ENCODE peak calls at places on chromosomes 6 and 20, in nine cellular contexts. S is esophagus squamous epithelium, H is HCT116, J is heart left ventricle, Y is adrenal gland, K is tibial nerve, X is vagina, F is uterus, A is body of pancreas. P is an unnamed sample.

GRCh38 chr6:162029873-162030576 is 697.5 kb downstream of the PRKN start:
- DNase-seq in F (no peak), X (no peak), Y (no peak), A (no peak), K (no peak), J (no peak), H (no peak), S (no peak), P (no peak)

GRCh38 chr20:56890011-56890410 is 260.9 kb downstream of the TFAP2C start:
- DNase-seq in K (no peak), Y (no peak), H (no peak), S (no peak), J (no peak), F (no peak), A (no peak), X (no peak), P (no peak)

GRCh38 chr20:35616465-35617396 is 1.1 kb downstream of the SPAG4 start:
- DNase-seq in F (peak; percentile 88), K (peak; percentile 74), J (peak; percentile 94), A (peak; percentile 95), S (peak; percentile 63), H (peak; percentile 99), X (no peak), Y (peak; percentile 87), P (peak; percentile 94)

GRCh38 chr6:111784423-111784822 is 88.8 kb downstream of the FYN start:
- DNase-seq in S (no peak), F (no peak), H (no peak), X (no peak), J (no peak), A (no peak), K (no peak), Y (no peak), P (no peak)

GRCh38 chr6:34146021-34146782 is at the start of gene GRM4:
- DNase-seq in J (peak; percentile 9), F (no peak), X (no peak), S (no peak), Y (no peak), A (no peak), K (no peak), H (no peak), P (no peak)

GRCh38 chr6:43730634-43731033 is 39.4 kb upstream of the VEGFA start:
- DNase-seq in F (no peak), A (no peak), H (no peak), J (no peak), S (no peak), X (no peak), K (no peak), Y (no peak), P (no peak)

GRCh38 chr6:117498159-117498558 is 15.7 kb downstream of the DCBLD1 start:
- DNase-seq in A (no peak), S (no peak), X (no peak), H (no peak), J (no peak), K (no peak), Y (no peak), F (no peak), P (no peak)

GRCh38 chr6:151493495-151494234 is at the start of gene CCDC170:
- DNase-seq in J (peak; percentile 30), K (no peak), F (peak; percentile 50), S (no peak), X (no peak), A (no peak), H (no peak), Y (peak; percentile 64), P (peak; percentile 76)

GRCh38 chr20:13788167-13788834 is 3.5 kb downstream of the NDUFAF5 start:
- DNase-seq in J (peak; percentile 33), K (peak; percentile 32), F (peak; percentile 18), H (peak; percentile 65), X (no peak), A (peak; percentile 61), S (no peak), Y (no peak), P (no peak)

GRCh38 chr6:105677671-105678475 is 275.0 kb upstream of the PREP start:
- DNase-seq in A (no peak), F (no peak), H (no peak), S (no peak), J (peak; percentile 30), K (no peak), X (no peak), Y (no peak), P (no peak)

GRCh38 chr6:135675862-135676261 is 175.6 kb upstream of the PDE7B start:
- DNase-seq in Y (no peak), H (peak; percentile 23), A (no peak), X (no peak), J (no peak), K (peak; percentile 29), S (no peak), F (no peak), P (no peak)

GRCh38 chr6:68778356-68779020 is 143.4 kb downstream of the ADGRB3 start:
- DNase-seq in S (no peak), F (no peak), Y (peak; percentile 35), J (peak; percentile 29), H (no peak), A (no peak), K (no peak), X (no peak), P (no peak)

GRCh38 chr6:110233769-110234374 is 53.6 kb downstream of the CDC40 start:
- DNase-seq in X (no peak), K (no peak), F (no peak), A (no peak), J (no peak), S (no peak), H (no peak), Y (no peak), P (no peak)

GRCh38 chr20:5691918-5692618 is 58.1 kb upstream of the SHLD1 start:
- DNase-seq in F (no peak), K (no peak), J (no peak), X (no peak), Y (no peak), S (no peak), H (no peak), A (no peak), P (no peak)

GRCh38 chr6:160315310-160315709 is 32.9 kb upstream of the SLC22A3 start:
- DNase-seq in S (no peak), A (no peak), F (no peak), X (no peak), K (no peak), J (no peak), H (no peak), Y (no peak), P (no peak)

GRCh38 chr6:167470101-167470835 is 145.4 kb downstream of the TTLL2 start:
- DNase-seq in F (no peak), Y (no peak), S (no peak), A (no peak), X (no peak), H (no peak), J (no peak), K (no peak), P (no peak)

GRCh38 chr6:42104095-42104806 is 38.2 kb downstream of the C6orf132 start:
- DNase-seq in F (peak; percentile 57), A (no peak), K (peak; percentile 61), S (no peak), X (no peak), H (no peak), Y (peak; percentile 73), J (peak; percentile 80), P (peak; percentile 56)

GRCh38 chr6:140002406-140003022 is 628.1 kb upstream of the CITED2 start:
- DNase-seq in F (no peak), X (no peak), S (no peak), H (no peak), J (no peak), Y (no peak), K (no peak), A (no peak), P (no peak)

GRCh38 chr20:44901972-44902371 is 7.9 kb upstream of the PABPC1L start:
- DNase-seq in X (no peak), S (no peak), A (no peak), J (no peak), K (no peak), Y (no peak), H (no peak), F (no peak), P (no peak)

GRCh38 chr6:136684483-136684882 is 107.8 kb downstream of the MAP3K5 start:
- DNase-seq in F (no peak), X (no peak), Y (no peak), J (peak; percentile 29), H (no peak), A (no peak), K (no peak), S (no peak), P (no peak)
- TF ChIP-seq POLR2A in F (no peak), X (no peak), Y (no peak), J (no peak), H (no peak), A (no peak), K (no peak), S (no peak), P (no peak)

GRCh38 chr6:155333414-155333813 is 19.1 kb upstream of the TFB1M start:
- DNase-seq in A (no peak), J (no peak), Y (no peak), X (no peak), F (no peak), H (no peak), K (no peak), S (no peak), P (no peak)
- H3K4me3 ChIP-seq in A (no peak overlapping the region), J (no peak overlapping the region), Y (no peak overlapping the region), X (no peak overlapping the region), F (no peak overlapping the region), H (no peak overlapping the region), K (no peak overlapping the region), S (no peak overlapping the region), P (no peak overlapping the region)

DNA sequence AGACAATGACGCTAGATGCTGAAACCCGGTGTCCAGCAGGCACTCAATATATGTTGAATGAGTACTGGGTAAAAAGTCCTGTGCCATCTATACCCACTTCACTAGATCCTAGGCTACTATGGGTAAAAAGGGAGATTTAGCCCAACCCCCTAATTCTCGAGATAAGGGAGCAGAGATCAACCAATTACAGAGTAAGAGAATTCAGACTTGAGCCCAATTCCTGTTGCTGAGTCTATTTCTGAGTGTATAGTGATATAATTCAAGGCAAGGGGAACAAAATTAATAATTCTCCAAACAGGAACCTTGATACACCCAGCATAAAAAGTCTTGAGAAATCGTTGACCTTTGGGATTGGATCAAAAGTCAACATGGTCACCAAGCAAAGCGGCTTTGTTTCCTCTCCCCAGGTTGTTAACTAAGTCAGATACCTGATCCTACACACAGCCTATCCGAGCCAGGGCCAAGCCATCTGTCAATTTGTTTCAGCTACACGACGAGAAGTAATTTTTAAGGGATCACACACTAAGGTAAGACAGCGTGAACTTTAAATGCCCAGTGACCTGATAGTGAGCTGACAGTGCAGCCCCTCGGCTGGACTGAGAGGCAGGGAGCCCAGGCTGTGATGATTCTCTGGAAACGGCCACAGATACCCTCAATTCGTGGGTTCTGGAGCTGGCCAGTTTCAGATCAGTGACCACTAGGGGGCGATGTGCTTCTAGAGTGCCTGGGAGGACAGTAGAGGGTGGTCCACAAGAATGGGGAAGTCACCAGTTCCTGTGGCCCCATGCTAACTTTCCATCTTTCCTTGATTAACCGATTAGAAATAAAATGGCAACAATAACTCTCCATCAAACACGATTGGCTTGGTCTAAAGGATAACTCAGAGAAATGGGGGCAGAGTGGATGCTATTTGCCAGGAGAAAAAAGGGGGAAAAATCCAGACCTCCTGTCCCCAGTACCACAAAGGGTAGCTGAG is 46.2 kb downstream of the SLC22A23 start:
- DNase-seq in Y (peak; percentile 51), K (peak; percentile 68), A (peak; percentile 61), F (no peak), J (peak; percentile 46), H (peak; percentile 51), S (no peak), X (no peak), P (no peak)
- H3K27ac ChIP-seq in Y (no peak overlapping the region), K (no peak overlapping the region), A (peak overlapping the region; percentile 87), F (no peak overlapping the region), J (no peak overlapping the region), H (no peak overlapping the region), S (peak overlapping the region; percentile 76), X (no peak overlapping the region), P (no peak overlapping the region)

GRCh38 chr6:36743538-36744441 is 46.2 kb downstream of the RAB44 start:
- DNase-seq in A (no peak), K (no peak), J (no peak), S (no peak), Y (no peak), H (no peak), F (no peak), X (no peak), P (no peak)
- TF ChIP-seq POLR2A in A (no peak), K (no peak), J (no peak), S (no peak), Y (no peak), H (no peak), F (no peak), X (no peak), P (no peak)

P was measured in ovary.